ENCODE peak calls at places on chromosomes 12 and 14, in nine cellular contexts. Q is NCI-H1417; F is hypothalamus; E is fibroblast of the aortic adventitia; J is posterior cingulate gyrus; Y is naive thymus-derived CD8-positive, alpha-beta T cell; S is mucosa of gallbladder; W is cardiac muscle cell; G is stimulated activated CD4-positive, alpha-beta T cell treated with anti-CD3 and anti-CD28 coated beads, Interleukin-15, amount 100 ng/mL, for 1 hour. H is an unnamed sample.

GRCh38 chr12:44847888-44848770 is 28.0 kb downstream of the NELL2 start:
- DNase-seq in Q (no peak), F (no peak), E (no peak), J (no peak), Y (peak), S (no peak), W (no peak), G (peak), H (no peak)

GRCh38 chr12:12172106-12172511 is 94.7 kb downstream of the LRP6 start:
- DNase-seq in Q (peak), F (no peak), E (peak), J (no peak), Y (no peak), S (no peak), W (peak), G (no peak), H (no peak)

GRCh38 chr12:18130855-18131254 is 40.9 kb upstream of the RERGL start:
- DNase-seq in Q (no peak), F (no peak), E (no peak), J (no peak), Y (no peak), S (no peak), W (no peak), G (no peak), H (no peak)

GRCh38 chr12:128797119-128798118 is 26.3 kb downstream of the SLC15A4 start:
- DNase-seq in Q (no peak), F (no peak), E (peak), J (no peak), Y (no peak), S (no peak), W (peak), G (no peak), H (peak)

GRCh38 chr12:53683494-53683893 is 7.6 kb upstream of the ATP5MC2 start:
- DNase-seq in Q (no peak), F (no peak), E (no peak), J (no peak), Y (no peak), S (no peak), W (no peak), G (no peak), H (no peak)

GRCh38 chr12:121925361-121925725 is 7.0 kb downstream of the CFAP251 start:
- DNase-seq in Q (no peak), F (no peak), E (peak), J (no peak), Y (no peak), S (no peak), W (peak), G (no peak), H (no peak)

GRCh38 chr14:49303952-49304516 is 282.1 kb downstream of the RPS29 start:
- DNase-seq in Q (no peak), F (peak), E (peak), J (no peak), Y (no peak), S (peak), W (peak), G (no peak), H (peak)

GRCh38 chr14:55764784-55765183 is 184.8 kb downstream of the KTN1 start:
- DNase-seq in Q (no peak), F (no peak), E (no peak), J (no peak), Y (no peak), S (no peak), W (no peak), G (no peak), H (no peak)

GRCh38 chr12:86712425-86712843 is 456.2 kb upstream of the MGAT4C start:
- DNase-seq in Q (no peak), F (no peak), E (peak), J (no peak), Y (no peak), S (no peak), W (peak), G (no peak), H (peak)

GRCh38 chr12:124136796-124137195 is 158.1 kb upstream of the RFLNA start:
- DNase-seq in Q (no peak), F (no peak), E (no peak), J (no peak), Y (no peak), S (no peak), W (no peak), G (no peak), H (no peak)

GRCh38 chr12:62848418-62848817 is 86.5 kb downstream of the PPM1H start:
- DNase-seq in Q (no peak), F (no peak), E (peak), J (no peak), Y (no peak), S (no peak), W (peak), G (no peak), H (no peak)

GRCh38 chr12:120994059-120994458 is 15.7 kb downstream of the HNF1A start:
- DNase-seq in Q (no peak), F (no peak), E (no peak), J (no peak), Y (no peak), S (no peak), W (no peak), G (no peak), H (no peak)

GRCh38 chr12:124617615-124618014 is 50.2 kb upstream of the NCOR2 start:
- DNase-seq in Q (peak), F (peak), E (no peak), J (peak), Y (no peak), S (no peak), W (no peak), G (no peak), H (no peak)

GRCh38 chr12:53223006-53223305 is 9.1 kb downstream of the RARG start:
- DNase-seq in Q (no peak), F (no peak), E (no peak), J (no peak), Y (no peak), S (no peak), W (no peak), G (no peak), H (no peak)

GRCh38 chr14:106141242-106142220 is 615.1 kb downstream of the TMEM121 start:
- DNase-seq in Q (no peak), F (no peak), E (no peak), J (no peak), Y (peak), S (no peak), W (no peak), G (peak), H (no peak)